ENCODE peak calls at places on chromosomes 6 and 20, in five cellular contexts. L is esophagus muscularis mucosa, R is Caco-2, D is SJSA1, J is neural progenitor cell. P is an unnamed sample.
A peak's percentile ranks its signal among the peaks of the same experiment; 100 is the strongest.

GRCh38 chr20:57287007-57287810 is 20.8 kb upstream of the BMP7 start:
- DNase-seq in L (no peak), R (peak; percentile 89), D (no peak), J (peak; percentile 73), P (no peak)

GRCh38 chr6:97978855-97979271 is 695.8 kb upstream of the MMS22L start:
- DNase-seq in L (no peak), R (peak; percentile 62), D (peak; percentile 36), J (peak; percentile 30), P (no peak)

GRCh38 chr6:35061651-35062410 is 79.3 kb downstream of the TCP11 start:
- DNase-seq in L (no peak), R (no peak), D (no peak), J (no peak), P (no peak)

GRCh38 chr20:21398109-21398480 is 769 bp upstream of the NKX2-4 start:
- DNase-seq in L (no peak), R (no peak), D (no peak), J (no peak), P (no peak)

GRCh38 chr20:58891076-58891685 is 38.7 kb downstream of the GNAS start:
- DNase-seq in L (no peak), R (peak; percentile 90), D (peak; percentile 80), J (peak; percentile 91), P (no peak)

GRCh38 chr6:157045831-157046454 is 268.8 kb downstream of the ARID1B start:
- DNase-seq in L (no peak), R (peak; percentile 13), D (peak; percentile 55), J (peak; percentile 49), P (no peak)

GRCh38 chr6:163323274-163323673 is 91.2 kb upstream of the QKI start:
- DNase-seq in L (no peak), R (no peak), D (no peak), J (no peak), P (no peak)

GRCh38 chr6:100300221-100300736 is 164.4 kb downstream of the SIM1 start:
- DNase-seq in L (no peak), R (peak; percentile 7), D (peak; percentile 81), J (no peak), P (no peak)

GRCh38 chr6:15474196-15474595 is 188.6 kb downstream of the DTNBP1 start:
- DNase-seq in L (no peak), R (no peak), D (no peak), J (no peak), P (no peak)

GRCh38 chr6:90066715-90067114 is 172.4 kb downstream of the GJA10 start:
- DNase-seq in L (no peak), R (no peak), D (no peak), J (no peak), P (no peak)

GRCh38 chr20:45346851-45347250 is 1.4 kb downstream of the SDC4 start:
- DNase-seq in L (no peak), R (no peak), D (no peak), J (no peak), P (no peak)

GRCh38 chr6:166848979-166849756 is 107.2 kb downstream of the RNASET2 start:
- DNase-seq in L (peak; percentile 83), R (no peak), D (no peak), J (no peak), P (no peak)

GRCh38 chr20:19992996-19993908 is 23.9 kb upstream of the NAA20 start:
- DNase-seq in L (no peak), R (peak; percentile 79), D (peak; percentile 91), J (no peak), P (no peak)

GRCh38 chr6:25121186-25121585 is 158.0 kb upstream of the CARMIL1 start:
- DNase-seq in L (no peak), R (no peak), D (no peak), J (no peak), P (no peak)

GRCh38 chr6:87714093-87714809 is 12.2 kb upstream of the AKIRIN2 start:
- DNase-seq in L (no peak), R (no peak), D (no peak), J (no peak), P (no peak)

GRCh38 chr6:15129872-15130271 is 116.0 kb upstream of the JARID2 start:
- DNase-seq in L (no peak), R (no peak), D (no peak), J (no peak), P (no peak)

GRCh38 chr6:4253604-4254211 is 118.3 kb upstream of the ECI2 start:
- DNase-seq in L (peak; percentile 47), R (no peak), D (no peak), J (no peak), P (no peak)

GRCh38 chr6:44072959-44073611 is 54.2 kb downstream of the MRPL14 start:
- DNase-seq in L (no peak), R (peak; percentile 86), D (peak; percentile 77), J (peak; percentile 97), P (no peak)
- H3K4me3 ChIP-seq in L (peak overlapping the region; percentile 60), R (peak overlapping the region; percentile 38), D (peak overlapping the region; percentile 39), J (peak overlapping the region; percentile 31), P (peak overlapping the region; percentile 49)

DNA sequence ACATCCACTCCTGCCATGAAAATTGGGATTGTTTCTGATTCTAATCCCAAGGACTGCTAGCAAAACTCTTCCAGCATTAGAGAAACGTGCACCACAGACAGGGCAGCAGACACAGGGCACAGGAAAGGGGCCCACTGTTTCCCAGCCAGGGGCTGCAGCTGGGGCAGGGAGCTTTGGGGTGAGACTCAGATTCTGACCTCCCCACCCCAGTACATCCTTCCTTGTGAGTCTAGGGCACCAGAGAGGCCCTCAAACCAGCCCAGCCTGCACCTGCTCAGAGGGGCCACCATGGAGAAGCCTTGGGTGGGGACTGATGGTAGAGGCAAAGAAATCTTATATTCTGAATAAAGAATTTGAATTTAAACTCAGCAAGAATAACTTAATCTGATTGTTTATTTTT is 76.3 kb downstream of the C6orf118 start:
- DNase-seq in L (no peak), R (no peak), D (no peak), J (no peak), P (no peak)
- H3K9me3 ChIP-seq in L (no peaks in the 10 kb centered on the region), R (no peaks in the 10 kb centered on the region), D (peaks cover 13% of the 10 kb centered on the region), J (no peaks in the 10 kb centered on the region), P (no peaks in the 10 kb centered on the region)

GRCh38 chr6:31945154-31945506 is 765 bp upstream of the CFB start:
- DNase-seq in L (no peak), R (no peak), D (no peak), J (no peak), P (no peak)
- H3K4me3 ChIP-seq in L (peak overlapping the region; percentile 40), R (no peak overlapping the region), D (no peak overlapping the region), J (no peak overlapping the region), P (no peak overlapping the region)

DNA sequence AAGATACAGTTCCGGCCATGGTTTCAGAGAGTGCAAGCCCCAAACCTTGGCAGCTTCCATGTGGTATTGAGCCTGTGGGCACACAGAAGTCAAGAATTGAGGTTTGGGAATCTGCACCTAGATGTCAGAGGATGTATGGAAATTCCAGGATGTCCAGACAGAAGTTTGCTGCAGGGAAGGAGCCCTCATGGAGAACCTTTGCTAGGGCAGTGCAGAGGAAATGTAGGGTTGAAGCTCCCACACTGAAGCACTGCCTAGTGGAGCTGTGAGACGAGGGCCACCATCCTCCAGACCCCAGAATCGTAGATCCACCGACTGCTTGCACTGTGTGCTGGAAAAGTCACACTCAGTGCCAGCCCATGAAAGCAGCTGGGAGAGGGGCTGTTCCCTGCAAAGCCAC is 267.5 kb downstream of the OGFRL1 start:
- DNase-seq in L (no peak), R (peak; percentile 5), D (no peak), J (peak; percentile 6), P (no peak)
- H3K9me3 ChIP-seq in L (no peaks in the 10 kb centered on the region), R (peaks cover 35% of the 10 kb centered on the region), D (peaks cover 6% of the 10 kb centered on the region), J (peaks cover 9% of the 10 kb centered on the region), P (no peaks in the 10 kb centered on the region)

DNA sequence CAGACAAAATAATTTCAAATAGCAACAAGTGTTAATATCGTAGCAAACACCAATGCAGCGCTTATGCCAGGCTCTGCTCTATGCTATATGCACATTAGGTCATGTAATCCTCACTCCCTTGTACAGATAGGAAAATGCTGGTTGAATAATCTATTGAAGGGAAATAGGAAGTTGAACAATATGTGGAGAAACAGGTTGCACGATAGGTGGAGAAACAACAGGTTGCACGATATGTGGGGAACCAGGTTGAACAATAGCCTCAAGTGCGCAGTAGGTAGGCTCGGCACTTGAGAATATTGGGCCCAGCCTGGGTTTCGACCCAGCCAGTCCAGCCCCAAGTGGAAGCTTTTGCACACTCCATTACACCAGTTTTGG is 91.1 kb upstream of the SIRPA start:
- DNase-seq in L (no peak), R (no peak), D (no peak), J (no peak), P (no peak)
- H3K4me3 ChIP-seq in L (peak overlapping the region; percentile 56), R (no peak overlapping the region), D (no peak overlapping the region), J (peak overlapping the region; percentile 71), P (no peak overlapping the region)

GRCh38 chr6:13873288-13874190 is 51.2 kb upstream of the RNF182 start:
- DNase-seq in L (no peak), R (peak; percentile 96), D (peak; percentile 62), J (peak; percentile 86), P (peak; percentile 67)

GRCh38 chr6:13874191-13874549 is 50.6 kb upstream of the RNF182 start:
- DNase-seq in L (no peak), R (no peak), D (no peak), J (no peak), P (no peak)

GRCh38 chr6:13870185-13870584 is 54.6 kb upstream of the RNF182 start:
- DNase-seq in L (no peak), R (no peak), D (peak; percentile 0), J (no peak), P (no peak)

GRCh38 chr6:13877116-13877515 is 47.6 kb upstream of the RNF182 start:
- DNase-seq in L (no peak), R (no peak), D (no peak), J (no peak), P (no peak)

DNA sequence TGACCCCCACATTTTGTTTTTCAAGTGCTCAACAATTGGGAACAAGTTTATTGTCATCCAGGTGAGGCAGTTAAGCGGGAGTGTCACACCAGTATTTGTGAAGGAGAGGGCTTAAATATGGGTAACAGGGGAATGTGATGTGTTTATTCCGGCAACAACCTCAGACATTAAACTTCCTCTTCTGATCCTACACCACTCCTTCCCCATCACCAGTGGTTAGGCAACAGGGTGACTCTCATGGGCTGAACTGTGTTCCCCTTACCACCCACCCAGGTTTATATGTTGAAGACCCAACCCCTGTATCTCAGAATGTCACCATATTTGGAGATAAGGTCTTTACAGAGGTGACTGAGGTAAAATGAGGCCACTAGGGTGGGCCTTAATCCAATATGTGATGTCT is 52.1 kb upstream of the RNF182 start:
- DNase-seq in L (no peak), R (no peak), D (peak; percentile 1), J (no peak), P (peak; percentile 44)
- H3K9me3 ChIP-seq in L (no peaks in the 10 kb centered on the region), R (no peaks in the 10 kb centered on the region), D (no peaks in the 10 kb centered on the region), J (no peaks in the 10 kb centered on the region), P (no peaks in the 10 kb centered on the region)